ENCODE peak calls at places on chromosome 14, in ten cellular contexts. O is activated CD4-positive, alpha-beta T cell treated with anti-CD3 and anti-CD28 coated beads, Interleukin-2, amount 10 ng/mL, durations not matched to agents 7 days and 5 days; Y is T-helper 9 cell; N is H9; K is HuH-7; M is endodermal cell; T is NCI-H1930; P is NCI-H1105; S is NCI-H2081; A is stimulated activated CD4-positive, alpha-beta T cell treated with anti-CD3 and anti-CD28 coated beads, Interleukin-4, amount 100 ng/mL, for 24 hours. U is an unnamed sample.

GRCh38 chr14:68451676-68452387 is 341.0 kb downstream of the ZFP36L1 start:
- DNase-seq in P (no peak), K (no peak), T (no peak), O (no peak), Y (no peak), A (no peak), S (no peak), N (no peak), M (no peak), U (no peak)

GRCh38 chr14:106625181-106625580 is 1098.8 kb downstream of the TMEM121 start:
- DNase-seq in K (no peak), T (no peak), M (no peak), A (no peak), P (no peak), Y (no peak), S (no peak), N (no peak), O (no peak), U (no peak)

GRCh38 chr14:72782817-72783216 is 111.1 kb downstream of the DPF3 start:
- DNase-seq in T (no peak), O (no peak), M (no peak), S (no peak), P (no peak), N (no peak), A (no peak), Y (no peak), K (no peak), U (no peak)

GRCh38 chr14:60965402-60965801 is 15.5 kb downstream of the TRMT5 start:
- DNase-seq in P (no peak), Y (no peak), M (no peak), O (no peak), T (no peak), A (no peak), N (no peak), K (no peak), S (no peak), U (no peak)

GRCh38 chr14:103597623-103598372 is 31.2 kb upstream of the KLC1 start:
- DNase-seq in P (no peak), Y (no peak), A (no peak), T (no peak), S (no peak), K (no peak), M (no peak), N (no peak), O (no peak), U (no peak)

GRCh38 chr14:96167224-96168148 is 37.2 kb upstream of the BDKRB2 start:
- DNase-seq in S (no peak), A (no peak), T (no peak), P (no peak), N (peak; percentile 14), Y (no peak), K (no peak), O (no peak), M (peak; percentile 46), U (no peak)

GRCh38 chr14:65179918-65180724 is 77.8 kb upstream of the MAX start:
- DNase-seq in Y (no peak), S (no peak), N (no peak), A (peak; percentile 58), O (no peak), K (no peak), M (no peak), P (no peak), T (no peak), U (no peak)

GRCh38 chr14:64502476-64503183 is 1.0 kb downstream of the ZBTB25 start:
- DNase-seq in N (no peak), T (no peak), S (no peak), K (no peak), M (peak; percentile 62), A (peak; percentile 33), P (no peak), O (peak; percentile 34), Y (peak; percentile 6), U (no peak)

GRCh38 chr14:74616507-74616906 is 4.5 kb upstream of the LTBP2 start:
- DNase-seq in Y (no peak), S (no peak), P (no peak), O (no peak), N (no peak), A (peak; percentile 25), K (no peak), T (no peak), M (peak; percentile 55), U (no peak)

GRCh38 chr14:93040443-93040842 is 75.3 kb downstream of the ITPK1 start:
- DNase-seq in M (no peak), O (no peak), N (no peak), T (no peak), A (no peak), Y (no peak), K (no peak), P (no peak), S (no peak), U (no peak)

GRCh38 chr14:37195327-37195726 is 2.4 kb upstream of the MIPOL1 start:
- DNase-seq in S (no peak), K (no peak), P (no peak), N (no peak), T (no peak), Y (no peak), M (no peak), O (no peak), A (no peak), U (no peak)

GRCh38 chr14:96614528-96614927 is 112.3 kb downstream of the PAPOLA start:
- DNase-seq in T (no peak), O (no peak), P (no peak), K (no peak), S (peak; percentile 4), Y (no peak), N (no peak), M (no peak), A (no peak), U (peak; percentile 19)

GRCh38 chr14:102086346-102086971 is 385 bp downstream of the HSP90AA1 start:
- DNase-seq in O (peak; percentile 68), A (peak; percentile 68), N (no peak), M (peak; percentile 60), T (no peak), P (no peak), K (no peak), Y (peak; percentile 64), S (peak; percentile 35), U (no peak)